ENCODE peak calls at places on chromosomes 6 and 20, in seven cellular contexts. W, L, B, U, D, V and C are unnamed samples.

GRCh38 chr6:73579389-73579788 is 58.6 kb upstream of the EEF1A1 start:
- DNase-seq in V (no peak), B (peak; percentile 26), L (no peak), D (no peak), U (no peak), W (no peak), C (no peak)

GRCh38 chr6:13452346-13453171 is 34.8 kb downstream of the GFOD1 start:
- DNase-seq in U (no peak), D (peak; percentile 63), B (no peak), L (no peak), V (no peak), W (no peak), C (no peak)

GRCh38 chr20:36468149-36469000 is 72.9 kb upstream of the MYL9 start:
- DNase-seq in V (peak; percentile 90), W (no peak), U (no peak), D (no peak), B (no peak), L (no peak), C (no peak)

GRCh38 chr6:45709834-45710233 is 305.8 kb downstream of the CLIC5 start:
- DNase-seq in L (no peak), B (no peak), U (no peak), D (peak; percentile 64), W (no peak), V (no peak), C (no peak)

GRCh38 chr20:58037631-58038030 is 190.8 kb downstream of the ANKRD60 start:
- DNase-seq in V (no peak), B (no peak), W (no peak), L (no peak), D (no peak), U (no peak), C (no peak)

GRCh38 chr20:32134026-32134425 is 24.5 kb downstream of the TM9SF4 start:
- DNase-seq in V (no peak), L (no peak), W (no peak), D (no peak), B (no peak), U (no peak), C (no peak)

GRCh38 chr20:32493356-32493755 is 91.8 kb downstream of the NOL4L start:
- DNase-seq in V (no peak), L (no peak), B (no peak), D (no peak), U (no peak), W (no peak), C (no peak)

GRCh38 chr20:878511-879307 is 37.4 kb downstream of the ANGPT4 start:
- DNase-seq in D (peak; percentile 35), L (peak; percentile 52), U (no peak), B (no peak), W (peak; percentile 26), V (no peak), C (no peak)

GRCh38 chr20:49583669-49584417 is 15.9 kb upstream of the PTGIS start:
- DNase-seq in B (peak; percentile 93), V (peak; percentile 93), W (peak; percentile 81), L (no peak), D (peak; percentile 95), U (no peak), C (no peak)

GRCh38 chr6:52016918-52017748 is 70.3 kb downstream of the PKHD1 start:
- DNase-seq in L (no peak), D (no peak), B (no peak), V (no peak), U (no peak), W (no peak), C (no peak)

GRCh38 chr6:108825326-108825725 is 22.9 kb upstream of the ARMC2 start:
- DNase-seq in B (no peak), V (no peak), U (no peak), W (no peak), L (no peak), D (no peak), C (no peak)

GRCh38 chr6:137016366-137016765 is 28.4 kb downstream of the IL20RA start:
- DNase-seq in U (no peak), B (no peak), V (no peak), L (no peak), D (peak; percentile 20), W (no peak), C (no peak)

GRCh38 chr6:150596439-150596838 is 3.2 kb upstream of the PLEKHG1 start:
- DNase-seq in W (no peak), B (no peak), D (no peak), V (no peak), L (no peak), U (no peak), C (no peak)

GRCh38 chr20:10536531-10536930 is 101.4 kb downstream of the SLX4IP start:
- DNase-seq in L (peak; percentile 52), V (no peak), W (no peak), D (peak; percentile 68), U (no peak), B (no peak), C (no peak)

GRCh38 chr20:56439784-56440291 is 27.8 kb downstream of the CASS4 start:
- DNase-seq in D (peak; percentile 99), U (no peak), B (no peak), L (peak; percentile 13), W (no peak), V (peak; percentile 28), C (no peak)

GRCh38 chr20:3815703-3816315 is 4.5 kb upstream of the AP5S1 start:
- DNase-seq in D (no peak), L (no peak), V (no peak), W (no peak), U (no peak), B (no peak), C (no peak)

GRCh38 chr20:64232794-64233193 is 22.8 kb upstream of the PCMTD2 start:
- DNase-seq in D (no peak), V (no peak), U (no peak), L (no peak), B (no peak), W (peak; percentile 71), C (no peak)

GRCh38 chr6:78942451-78942850 is 75.1 kb downstream of the IRAK1BP1 start:
- DNase-seq in D (peak; percentile 33), U (no peak), W (no peak), L (peak; percentile 49), B (no peak), V (no peak), C (no peak)

GRCh38 chr6:78952362-78952761 is 85.0 kb downstream of the IRAK1BP1 start:
- DNase-seq in L (no peak), V (no peak), B (no peak), W (no peak), U (no peak), D (no peak), C (no peak)

GRCh38 chr6:78948785-78949184 is 81.4 kb downstream of the IRAK1BP1 start:
- DNase-seq in B (no peak), W (no peak), L (no peak), V (no peak), D (no peak), U (no peak), C (no peak)

GRCh38 chr6:78947962-78948361 is 80.6 kb downstream of the IRAK1BP1 start:
- DNase-seq in L (peak; percentile 19), B (no peak), W (no peak), D (peak; percentile 26), U (no peak), V (no peak), C (no peak)

DNA sequence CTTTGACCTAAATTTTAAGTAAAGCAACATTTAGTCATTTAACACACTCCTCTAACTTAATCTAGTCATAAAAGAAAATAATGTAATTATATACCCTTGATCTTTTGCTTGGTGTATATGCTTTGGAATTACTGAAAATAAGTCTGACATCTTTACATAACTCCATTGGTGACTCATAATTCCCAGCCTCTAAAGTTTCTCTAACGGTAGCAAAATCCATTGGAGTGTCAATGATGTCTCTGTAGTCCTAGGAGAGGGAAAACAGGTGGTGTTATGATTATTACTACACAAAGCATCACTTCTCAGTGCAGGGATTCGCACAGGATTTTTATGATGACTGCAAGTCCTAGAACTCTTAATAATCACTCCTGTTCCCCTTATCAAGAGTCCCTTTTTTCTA is 80.2 kb downstream of the IRAK1BP1 start:
- DNase-seq in W (no peak), V (no peak), U (no peak), D (no peak), L (no peak), B (no peak), C (no peak)
- TF ChIP-seq CTCF in W (no peak), V (no peak), U (no peak), D (no peak), L (no peak), B (no peak), C (no peak)

GRCh38 chr20:4817230-4817671 is 95.5 kb downstream of the PRND start:
- DNase-seq in U (no peak), L (peak; percentile 41), W (no peak), V (no peak), B (no peak), D (no peak), C (no peak)
- TF ChIP-seq CTCF in U (no peak), L (no peak), W (no peak), V (no peak), B (no peak), D (peak; percentile 3), C (no peak)

GRCh38 chr6:11909696-11910132 is 102.4 kb upstream of the HIVEP1 start:
- DNase-seq in V (no peak), L (peak; percentile 40), U (no peak), W (no peak), B (no peak), D (peak; percentile 70), C (no peak)

GRCh38 chr6:11911535-11911934 is 100.6 kb upstream of the HIVEP1 start:
- DNase-seq in W (no peak), D (peak; percentile 3), V (no peak), U (no peak), L (no peak), B (no peak), C (no peak)

GRCh38 chr6:11908706-11909105 is 103.4 kb upstream of the HIVEP1 start:
- DNase-seq in U (no peak), L (no peak), D (no peak), B (no peak), W (no peak), V (no peak), C (no peak)

GRCh38 chr6:11918021-11918738 is 93.9 kb upstream of the HIVEP1 start:
- DNase-seq in U (no peak), W (no peak), D (peak; percentile 65), L (peak; percentile 40), V (no peak), B (no peak), C (no peak)

GRCh38 chr6:11912420-11912819 is 99.7 kb upstream of the HIVEP1 start:
- DNase-seq in B (no peak), L (peak; percentile 13), U (no peak), V (no peak), W (no peak), D (no peak), C (no peak)
- TF ChIP-seq CTCF in B (no peak), L (peak; percentile 17), U (no peak), V (no peak), W (no peak), D (peak; percentile 8), C (no peak)

DNA sequence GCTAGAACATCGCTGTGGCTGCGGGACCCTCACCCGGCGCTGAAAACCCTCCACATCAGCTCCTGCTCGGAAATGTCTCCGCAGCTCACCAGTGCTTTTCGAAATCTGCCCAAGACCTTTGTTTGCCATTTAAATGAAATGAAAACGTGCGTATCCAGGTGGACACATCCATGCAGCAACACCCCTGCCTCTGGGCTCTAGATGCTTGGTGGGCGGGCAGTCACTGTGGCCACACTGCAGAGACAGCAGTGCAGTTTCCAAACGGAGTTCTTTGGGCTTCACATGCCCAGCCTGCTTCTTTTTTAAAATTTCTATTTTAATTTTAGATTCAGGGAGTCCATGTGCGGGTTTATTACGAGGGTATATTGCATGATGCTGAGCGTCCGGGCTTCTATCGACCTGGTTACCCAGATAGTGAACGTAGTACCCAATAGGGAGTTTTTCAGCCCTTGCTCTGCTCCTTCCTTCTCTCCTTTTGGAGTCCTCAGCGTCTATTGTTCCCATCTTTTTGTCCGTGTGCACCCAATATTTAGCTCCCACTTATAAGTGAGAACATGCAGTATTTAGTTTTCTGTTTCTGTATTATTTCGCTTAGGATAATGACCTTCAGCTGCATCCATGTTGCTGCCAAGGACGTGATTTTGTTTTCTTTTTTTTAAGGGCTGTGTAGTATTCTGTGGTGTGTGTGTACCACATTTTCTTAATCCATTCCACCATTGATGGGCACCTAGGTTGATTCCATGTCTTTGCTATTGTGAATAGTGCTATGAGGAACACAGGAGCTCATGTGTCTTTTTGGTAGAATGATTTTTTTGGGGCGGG is 4.8 kb upstream of the TUBB2B start:
- DNase-seq in V (no peak), B (no peak), D (no peak), U (no peak), L (no peak), W (no peak), C (no peak)
- TF ChIP-seq CTCF in V (no peak), B (no peak), D (no peak), U (no peak), L (no peak), W (no peak), C (no peak)